ENCODE peak calls at places on chromosomes 6 and 20, in four cellular contexts. U, O, J and Z are unnamed samples.

GRCh38 chr6:136517582-136517981 is 32.6 kb downstream of the MAP7 start:
- DNase-seq in U (no peak), O (no peak), J (no peak), Z (no peak)

GRCh38 chr6:115551510-115551909 is 509.2 kb downstream of the FRK start:
- DNase-seq in U (no peak), O (no peak), J (no peak), Z (no peak)

GRCh38 chr6:28764014-28764723 is 159.6 kb downstream of the TRIM27 start:
- DNase-seq in U (peak), O (no peak), J (no peak), Z (no peak)

GRCh38 chr20:36629719-36630340 is 16.2 kb downstream of the SLA2 start:
- DNase-seq in U (peak), O (no peak), J (peak), Z (no peak)

GRCh38 chr6:27565839-27566779 is 93.2 kb upstream of the ZNF184 start:
- DNase-seq in U (no peak), O (peak), J (no peak), Z (no peak)

GRCh38 chr6:21587182-21587924 is 6.2 kb upstream of the SOX4 start:
- DNase-seq in U (peak), O (peak), J (peak), Z (no peak)

GRCh38 chr20:36543187-36544133 is 2.1 kb downstream of the MYL9 start:
- DNase-seq in U (no peak), O (peak), J (peak), Z (no peak)

GRCh38 chr6:28474441-28475219 is 31.3 kb upstream of the ZSCAN23 start:
- DNase-seq in U (peak), O (peak), J (peak), Z (peak)

GRCh38 chr20:37586078-37586477 is 58.4 kb upstream of the BLCAP start:
- DNase-seq in U (no peak), O (no peak), J (no peak), Z (no peak)

GRCh38 chr6:106973018-106973840 is 1.3 kb downstream of the CD24 start:
- DNase-seq in U (no peak), O (peak), J (no peak), Z (no peak)

GRCh38 chr6:150998992-150999975 is 133.8 kb downstream of the MTHFD1L start:
- DNase-seq in U (no peak), O (no peak), J (no peak), Z (no peak)

GRCh38 chr20:2795451-2795850 is 5.0 kb downstream of the CPXM1 start:
- DNase-seq in U (peak), O (no peak), J (no peak), Z (no peak)

GRCh38 chr6:30025197-30025596 is 35.9 kb upstream of the POLR1H start:
- DNase-seq in U (no peak), O (no peak), J (no peak), Z (no peak)

GRCh38 chr20:4009305-4009704 is 6.1 kb downstream of the RNF24 start:
- DNase-seq in U (peak), O (no peak), J (no peak), Z (no peak)
- TF ChIP-seq CTCF in U (no peak), O (no peak), J (no peak), Z (no peak)

GRCh38 chr6:167229586-167229985 is 61.5 kb upstream of the UNC93A start:
- DNase-seq in U (no peak), O (no peak), J (no peak), Z (no peak)
- H3K4me3 ChIP-seq in U (no peak), O (no peak), J (no peak), Z (no peak)

GRCh38 chr6:159642995-159643394 is 50.0 kb downstream of the SOD2 start:
- DNase-seq in U (no peak), O (peak), J (no peak), Z (no peak)

GRCh38 chr6:159646136-159646535 is 46.9 kb downstream of the SOD2 start:
- DNase-seq in U (no peak), O (no peak), J (peak), Z (peak)

GRCh38 chr6:159640722-159641482 is 52.1 kb downstream of the SOD2 start:
- DNase-seq in U (no peak), O (no peak), J (no peak), Z (no peak)

GRCh38 chr6:159645659-159646058 is 47.4 kb downstream of the SOD2 start:
- DNase-seq in U (peak), O (peak), J (peak), Z (no peak)

DNA sequence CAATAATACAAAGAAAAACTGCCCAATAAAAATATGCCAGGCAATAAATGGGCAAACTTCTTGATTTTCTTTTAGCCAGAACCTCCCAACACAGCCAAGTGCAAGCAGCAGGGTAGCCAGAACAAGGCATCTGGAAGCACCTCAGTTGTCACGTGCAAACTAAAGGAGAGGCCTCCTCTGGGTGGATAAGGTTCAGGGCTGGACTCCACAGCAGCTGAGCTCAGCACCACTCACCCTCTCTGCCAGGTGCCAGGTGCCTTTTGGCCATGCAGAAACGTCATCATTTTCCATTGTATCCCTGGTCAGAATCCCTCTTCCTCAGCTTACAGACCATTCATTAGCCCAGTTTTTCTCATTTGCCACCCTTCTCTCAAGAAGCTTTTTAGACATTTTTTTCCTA is 52.7 kb downstream of the SOD2 start:
- DNase-seq in U (no peak), O (no peak), J (no peak), Z (no peak)
- TF ChIP-seq CTCF in U (no peak), O (no peak), J (no peak), Z (no peak)

DNA sequence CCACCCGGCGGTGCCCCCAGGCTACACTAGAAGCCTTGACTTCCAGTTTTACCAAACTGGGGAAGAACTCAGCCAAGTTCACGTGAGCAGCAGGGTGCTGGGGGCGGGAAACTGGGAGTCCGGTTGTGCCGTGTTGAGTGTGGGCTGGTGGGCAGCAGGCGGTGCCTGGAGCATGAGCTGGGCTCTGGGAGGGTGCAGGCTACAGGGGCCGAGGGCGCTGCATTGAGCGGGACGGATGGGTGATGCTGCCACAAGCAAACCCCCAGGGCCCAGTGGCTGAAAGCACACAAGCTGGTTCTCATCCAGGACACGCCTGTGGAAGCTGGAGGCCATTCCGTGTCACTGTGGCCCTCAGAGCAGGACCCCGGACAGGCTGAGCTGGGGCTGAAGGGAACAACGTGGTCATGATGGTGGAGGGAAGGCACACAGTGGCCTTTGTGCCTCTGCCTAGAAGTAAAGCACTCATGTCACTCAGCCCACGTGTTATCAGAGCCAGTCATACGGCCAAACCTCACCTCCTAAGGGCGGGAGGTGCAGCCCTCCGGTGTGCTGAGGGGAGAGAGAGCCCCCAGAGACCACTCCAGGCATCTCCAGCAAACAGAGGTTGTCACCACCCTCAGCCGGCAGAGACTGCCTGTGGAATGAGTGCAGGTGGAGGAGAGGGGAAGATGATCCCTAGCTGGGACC is 29.5 kb downstream of the RBM38 start:
- DNase-seq in U (no peak), O (no peak), J (no peak), Z (no peak)
- H3K4me3 ChIP-seq in U (no peak), O (no peak), J (no peak), Z (no peak)

GRCh38 chr6:917296-917695 is 224.4 kb upstream of the EXOC2 start:
- DNase-seq in U (no peak), O (no peak), J (no peak), Z (no peak)

GRCh38 chr6:907928-908327 is 215.0 kb upstream of the EXOC2 start:
- DNase-seq in U (no peak), O (no peak), J (no peak), Z (no peak)

GRCh38 chr6:916160-916559 is 223.2 kb upstream of the EXOC2 start:
- DNase-seq in U (no peak), O (no peak), J (no peak), Z (no peak)

GRCh38 chr6:917939-918338 is 225.0 kb upstream of the EXOC2 start:
- DNase-seq in U (no peak), O (no peak), J (no peak), Z (no peak)

GRCh38 chr6:912871-913663 is 220.1 kb upstream of the EXOC2 start:
- DNase-seq in U (peak), O (no peak), J (peak), Z (no peak)
- TF ChIP-seq CTCF in U (peak), O (peak), J (peak), Z (peak)

DNA sequence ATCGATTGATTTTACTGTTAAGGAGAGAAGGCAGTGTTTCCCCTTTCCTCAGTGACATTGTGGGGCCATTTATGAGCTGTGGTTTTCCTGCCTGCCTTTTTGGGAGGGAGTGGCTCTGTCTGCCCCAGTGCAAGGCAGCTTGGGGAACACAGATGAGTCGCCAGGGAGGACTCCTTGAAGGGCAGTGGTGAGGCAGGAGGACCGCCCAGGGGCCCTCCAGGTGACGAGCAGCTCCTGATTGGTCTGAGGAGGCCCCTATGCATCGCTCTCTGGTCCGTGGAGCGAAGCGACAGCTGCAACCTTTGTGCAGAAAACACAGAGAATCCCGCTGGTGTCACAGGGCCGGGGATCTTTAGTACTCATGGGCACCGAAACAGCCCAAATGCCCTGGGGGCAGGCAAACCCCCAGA is 100.3 kb downstream of the TMEM242 start:
- DNase-seq in U (peak), O (no peak), J (no peak), Z (no peak)
- H3K4me3 ChIP-seq in U (peak), O (no peak), J (no peak), Z (no peak)

GRCh38 chr20:60999256-60999655 is 252.8 kb upstream of the CDH4 start:
- DNase-seq in U (no peak), O (no peak), J (no peak), Z (no peak)

GRCh38 chr20:60990647-60991046 is 261.4 kb upstream of the CDH4 start:
- DNase-seq in U (no peak), O (no peak), J (no peak), Z (no peak)

GRCh38 chr20:60993647-60994046 is 258.4 kb upstream of the CDH4 start:
- DNase-seq in U (peak), O (no peak), J (no peak), Z (no peak)
- TF ChIP-seq CTCF in U (peak), O (peak), J (no peak), Z (peak)